ENCODE peak calls at places on chromosomes 13 and 19, in seven cellular contexts. H is activated CD4-positive, alpha-beta T cell treated with anti-CD3 and anti-CD28 coated beads for 48 hours; V is heart right ventricle; D is activated T-cell treated with anti-CD3 and anti-CD28 coated beads for 1 hour; W is stimulated activated CD8-positive, alpha-beta memory T cell treated with anti-CD3 and anti-CD28 coated beads, Interleukin-4, amount 100 ng/mL, for 24 hours; A is EL; U is activated effector memory CD4-positive, alpha-beta T cell treated with Interleukin-2 at 50 U/mL for 16 hours. X is an unnamed sample.

GRCh38 chr13:93680329-93680728 is 453.7 kb downstream of the GPC6 start:
- DNase-seq in H (no peak), V (no peak), D (no peak), W (no peak), A (no peak), U (no peak), X (no peak)

GRCh38 chr13:47178090-47178950 is 281.5 kb upstream of the HTR2A start:
- DNase-seq in H (no peak), V (no peak), D (no peak), W (no peak), A (no peak), U (no peak), X (no peak)

GRCh38 chr13:48738261-48738755 is 84.6 kb downstream of the CYSLTR2 start:
- DNase-seq in H (no peak), V (no peak), D (no peak), W (no peak), A (no peak), U (no peak), X (no peak)

GRCh38 chr13:36154567-36155231 is 23.5 kb upstream of the DCLK1 start:
- DNase-seq in H (no peak), V (peak; percentile 7), D (no peak), W (no peak), A (no peak), U (no peak), X (no peak)

GRCh38 chr13:34926513-34926912 is 15.6 kb upstream of the NBEA start:
- DNase-seq in H (no peak), V (no peak), D (no peak), W (no peak), A (peak; percentile 39), U (no peak), X (no peak)

GRCh38 chr19:13153627-13154240 is 3.5 kb downstream of the IER2 start:
- DNase-seq in H (peak; percentile 35), V (no peak), D (peak; percentile 25), W (no peak), A (peak; percentile 25), U (no peak), X (peak; percentile 55)

GRCh38 chr13:113028336-113029060 is 59.5 kb downstream of the MCF2L start:
- DNase-seq in H (no peak), V (no peak), D (no peak), W (no peak), A (no peak), U (no peak), X (no peak)

GRCh38 chr19:4970558-4971423 is 1.9 kb downstream of the KDM4B start:
- DNase-seq in H (peak; percentile 10), V (no peak), D (no peak), W (no peak), A (peak; percentile 36), U (no peak), X (peak; percentile 78)

GRCh38 chr13:73702419-73703071 is 431.7 kb downstream of the KLF12 start:
- DNase-seq in H (peak; percentile 55), V (no peak), D (no peak), W (no peak), A (no peak), U (peak; percentile 15), X (no peak)

GRCh38 chr19:2278504-2279158 is 3.3 kb downstream of the PEAK3 start:
- DNase-seq in H (no peak), V (no peak), D (no peak), W (no peak), A (no peak), U (no peak), X (no peak)

GRCh38 chr13:26629260-26629659 is 71.8 kb downstream of the WASF3 start:
- DNase-seq in H (peak; percentile 7), V (no peak), D (no peak), W (no peak), A (peak; percentile 13), U (no peak), X (no peak)

GRCh38 chr19:17530586-17530985 is 19.1 kb downstream of the PGLS start:
- DNase-seq in H (no peak), V (no peak), D (no peak), W (no peak), A (peak; percentile 21), U (no peak), X (no peak)

GRCh38 chr13:77724092-77724491 is 26.6 kb downstream of the SLAIN1 start:
- DNase-seq in H (no peak), V (no peak), D (no peak), W (no peak), A (no peak), U (no peak), X (no peak)

GRCh38 chr19:55640577-55641375 is at the start of gene ZNF580:
- DNase-seq in H (peak; percentile 75), V (peak; percentile 58), D (no peak), W (peak; percentile 53), A (peak; percentile 83), U (peak; percentile 46), X (peak; percentile 79)

GRCh38 chr13:114108894-114109293 is 23.5 kb downstream of the RASA3 start:
- DNase-seq in H (no peak), V (no peak), D (no peak), W (no peak), A (no peak), U (no peak), X (peak; percentile 37)

GRCh38 chr19:15551183-15552004 is 43.1 kb downstream of the CYP4F22 start:
- DNase-seq in H (peak; percentile 81), V (no peak), D (peak; percentile 64), W (peak; percentile 38), A (peak; percentile 31), U (peak; percentile 61), X (no peak)

GRCh38 chr13:43057653-43058317 is 34.4 kb downstream of the DNAJC15 start:
- DNase-seq in H (peak; percentile 28), V (peak; percentile 46), D (no peak), W (no peak), A (peak; percentile 42), U (peak; percentile 29), X (no peak)

GRCh38 chr19:38404858-38405257 is 2.0 kb downstream of the FAM98C start:
- DNase-seq in H (no peak), V (no peak), D (no peak), W (no peak), A (no peak), U (no peak), X (no peak)

GRCh38 chr19:7293795-7294570 is at the start of gene INSR:
- DNase-seq in H (peak; percentile 79), V (peak; percentile 90), D (peak; percentile 17), W (peak; percentile 31), A (peak; percentile 84), U (peak; percentile 11), X (peak; percentile 91)

GRCh38 chr19:45528744-45529453 is 21.6 kb downstream of the VASP start:
- DNase-seq in H (peak; percentile 40), V (no peak), D (no peak), W (no peak), A (no peak), U (no peak), X (peak; percentile 74)

GRCh38 chr19:43464089-43464775 is 1.2 kb downstream of the LYPD3 start:
- DNase-seq in H (peak; percentile 84), V (peak; percentile 85), D (peak; percentile 71), W (peak; percentile 67), A (no peak), U (no peak), X (no peak)

GRCh38 chr19:1247747-1248453 is 483 bp upstream of the MIDN start:
- DNase-seq in H (peak; percentile 74), V (peak; percentile 86), D (peak; percentile 59), W (no peak), A (peak; percentile 78), U (peak; percentile 65), X (peak; percentile 92)

GRCh38 chr19:29881386-29881785 is 60.7 kb upstream of the URI1 start:
- DNase-seq in H (no peak), V (no peak), D (no peak), W (no peak), A (peak; percentile 63), U (no peak), X (no peak)

GRCh38 chr13:47890146-47890814 is 110.8 kb downstream of the SUCLA2 start:
- DNase-seq in H (peak; percentile 12), V (no peak), D (no peak), W (no peak), A (peak; percentile 28), U (no peak), X (no peak)